ENCODE peak calls at places on chromosomes 5 and 9, in four cellular contexts. K is GM12878, Y is GM12891, G is K562. J is an unnamed sample.

GRCh38 chr5:120552638-120553037 is 88.5 kb downstream of the PRR16 start:
- DNase-seq in Y (no peak), K (no peak), G (no peak), J (no peak)

GRCh38 chr5:5637163-5637562 is 214.7 kb downstream of the ICE1 start:
- DNase-seq in G (no peak), K (no peak), Y (no peak), J (no peak)

GRCh38 chr5:143134900-143135299 is 268.6 kb downstream of the NR3C1 start:
- DNase-seq in G (no peak), K (no peak), Y (no peak), J (no peak)

GRCh38 chr5:40746703-40747102 is 9.1 kb downstream of the TTC33 start:
- DNase-seq in K (no peak), G (no peak), Y (no peak), J (no peak)

GRCh38 chr9:120877276-120878034 is 467 bp upstream of the PHF19 start:
- DNase-seq in G (peak), Y (peak), K (no peak), J (peak)

GRCh38 chr5:68450245-68450852 is 234.8 kb downstream of the PIK3R1 start:
- DNase-seq in Y (no peak), K (no peak), G (no peak), J (no peak)

GRCh38 chr5:40385544-40385943 is 294.2 kb upstream of the PTGER4 start:
- DNase-seq in Y (no peak), K (no peak), G (no peak), J (peak)

GRCh38 chr9:137429974-137430722 is 7.0 kb downstream of the NOXA1 start:
- DNase-seq in G (peak), Y (peak), K (no peak), J (no peak)

GRCh38 chr9:128484686-128485413 is 19.7 kb upstream of the GLE1 start:
- DNase-seq in K (no peak), Y (no peak), G (no peak), J (no peak)

GRCh38 chr9:131585375-131585774 is 40.1 kb downstream of the PRRT1B start:
- DNase-seq in K (no peak), G (no peak), Y (peak), J (peak)

GRCh38 chr5:69086206-69086605 is 7.6 kb upstream of the SLC30A5 start:
- DNase-seq in Y (no peak), G (no peak), K (no peak), J (no peak)

GRCh38 chr5:169591636-169592035 is 8.1 kb downstream of the SPDL1 start:
- DNase-seq in K (no peak), G (no peak), Y (no peak), J (no peak)

GRCh38 chr5:130708744-130709143 is 456.3 kb downstream of the HINT1 start:
- DNase-seq in G (no peak), K (no peak), Y (no peak), J (no peak)

GRCh38 chr5:149860801-149861322 is 83.7 kb downstream of the PDE6A start:
- DNase-seq in Y (peak), G (no peak), K (peak), J (no peak)

GRCh38 chr5:181052526-181052927 is 12.5 kb downstream of the BTNL9 start:
- DNase-seq in K (no peak), G (no peak), Y (no peak), J (no peak)

GRCh38 chr5:145660897-145661650 is 174.1 kb downstream of the PRELID2 start:
- DNase-seq in G (no peak), Y (no peak), K (no peak), J (no peak)

GRCh38 chr9:129177443-129177790 is 644 bp downstream of the IER5L start:
- DNase-seq in G (peak), K (no peak), Y (no peak), J (no peak)

GRCh38 chr5:52861368-52861767 is 73.7 kb downstream of the ITGA1 start:
- DNase-seq in G (no peak), Y (no peak), K (no peak), J (no peak)

GRCh38 chr9:5015934-5016333 is 30.9 kb downstream of the JAK2 start:
- DNase-seq in K (no peak), Y (no peak), G (no peak), J (no peak)

GRCh38 chr9:94014066-94014654 is 59.0 kb upstream of the BARX1 start:
- DNase-seq in Y (no peak), K (no peak), G (peak), J (no peak)

GRCh38 chr5:53590759-53591158 is 30.3 kb downstream of the NDUFS4 start:
- DNase-seq in Y (no peak), K (no peak), G (no peak), J (no peak)

GRCh38 chr5:176619203-176619568 is 9.2 kb upstream of the GPRIN1 start:
- DNase-seq in Y (peak), K (no peak), G (peak), J (no peak)

GRCh38 chr9:87950765-87951488 is 23.4 kb downstream of the CDK20 start:
- DNase-seq in K (no peak), G (peak), Y (no peak), J (no peak)

GRCh38 chr5:145543968-145544367 is 291.2 kb downstream of the PRELID2 start:
- DNase-seq in Y (no peak), K (no peak), G (no peak), J (no peak)

GRCh38 chr5:83750759-83751158 is 30.1 kb upstream of the HAPLN1 start:
- DNase-seq in Y (no peak), G (no peak), K (no peak), J (peak)

GRCh38 chr5:610744-611730 is 1.1 kb upstream of the CEP72 start:
- DNase-seq in G (no peak), K (no peak), Y (no peak), J (no peak)

GRCh38 chr9:33718987-33719386 is 76.4 kb upstream of the PRSS3 start:
- DNase-seq in K (no peak), Y (no peak), G (no peak), J (peak)

GRCh38 chr5:150487199-150488061 is 20.5 kb upstream of the NDST1 start:
- DNase-seq in Y (no peak), K (no peak), G (peak), J (peak)

GRCh38 chr5:180437336-180437735 is 56.8 kb upstream of the CNOT6 start:
- DNase-seq in K (no peak), G (no peak), Y (no peak), J (no peak)

GRCh38 chr9:35313460-35313859 is 151.7 kb downstream of the UNC13B start:
- DNase-seq in Y (no peak), G (no peak), K (no peak), J (no peak)

GRCh38 chr5:157273131-157273556 is 7.2 kb downstream of the CYFIP2 start:
- DNase-seq in G (no peak), K (peak), Y (no peak), J (peak)

GRCh38 chr5:111201705-111202104 is 22.5 kb upstream of the CAMK4 start:
- DNase-seq in G (no peak), K (no peak), Y (no peak), J (no peak)

GRCh38 chr9:10251490-10251889 is 361.3 kb downstream of the PTPRD start:
- DNase-seq in K (no peak), Y (no peak), G (no peak), J (no peak)

GRCh38 chr5:176853151-176853793 is 42.9 kb downstream of the UNC5A start:
- DNase-seq in G (no peak), Y (no peak), K (no peak), J (no peak)

GRCh38 chr9:5587024-5587423 is 41.9 kb upstream of the RIC1 start:
- DNase-seq in K (no peak), G (no peak), Y (no peak), J (no peak)

GRCh38 chr5:156755421-156756087 is 94.5 kb upstream of the PPP1R2B start:
- DNase-seq in Y (no peak), K (no peak), G (no peak), J (no peak)

GRCh38 chr5:112616812-112617547 is 120.7 kb upstream of the APC start:
- DNase-seq in K (no peak), Y (no peak), G (no peak), J (no peak)

GRCh38 chr5:175800656-175801081 is 70.7 kb upstream of the CPLX2 start:
- DNase-seq in K (no peak), Y (no peak), G (no peak), J (no peak)

DNA sequence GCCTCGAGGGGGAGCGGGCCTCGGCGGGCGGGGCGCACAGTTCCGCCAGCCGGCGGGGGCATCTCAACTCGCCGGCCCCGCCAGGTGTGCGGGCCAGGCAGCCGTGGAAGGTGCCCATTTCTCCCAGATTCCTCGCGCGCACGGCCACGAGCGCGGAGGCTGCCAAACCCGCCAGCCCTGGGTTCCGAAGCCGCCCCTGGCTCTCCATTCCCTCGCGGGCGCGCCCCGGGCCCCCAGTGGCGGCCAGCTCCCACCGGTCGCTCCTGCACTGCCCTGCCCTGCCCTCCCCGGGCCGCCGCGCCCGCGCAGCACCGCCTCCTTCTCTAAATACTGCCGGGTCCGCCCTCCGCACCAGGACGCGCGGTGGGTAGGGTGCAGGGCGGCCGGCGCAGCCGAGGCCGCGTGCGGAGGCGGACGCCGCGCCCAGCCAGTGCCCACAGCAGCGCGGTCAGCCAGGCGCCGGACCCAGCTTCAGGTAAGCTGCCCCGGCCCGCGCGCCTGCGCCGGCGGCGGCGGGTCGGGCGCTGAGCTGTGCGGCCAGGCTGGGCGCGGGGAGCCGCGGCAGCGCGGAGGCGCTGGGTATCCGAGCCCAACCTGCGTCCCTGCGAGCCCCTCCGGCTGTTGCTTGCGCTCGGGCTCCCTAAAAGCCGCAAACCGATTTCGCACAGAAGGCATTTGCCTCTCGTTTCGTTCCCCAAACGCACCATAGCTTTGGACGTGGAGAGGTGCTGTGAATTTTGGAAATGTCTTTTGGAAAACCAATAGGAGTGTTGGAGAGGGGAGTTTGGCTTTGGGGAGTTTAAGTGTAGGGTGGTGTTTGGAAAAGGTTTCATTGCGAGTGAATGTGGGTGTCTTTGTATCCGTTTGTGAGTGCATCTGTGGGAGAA is at the start of gene TMEM171:
- DNase-seq in Y (no peak), K (no peak), G (no peak), J (no peak)
- TF ChIP-seq SPI1 in Y (no peak), K (no peak), G (no peak), J (no peak)

DNA sequence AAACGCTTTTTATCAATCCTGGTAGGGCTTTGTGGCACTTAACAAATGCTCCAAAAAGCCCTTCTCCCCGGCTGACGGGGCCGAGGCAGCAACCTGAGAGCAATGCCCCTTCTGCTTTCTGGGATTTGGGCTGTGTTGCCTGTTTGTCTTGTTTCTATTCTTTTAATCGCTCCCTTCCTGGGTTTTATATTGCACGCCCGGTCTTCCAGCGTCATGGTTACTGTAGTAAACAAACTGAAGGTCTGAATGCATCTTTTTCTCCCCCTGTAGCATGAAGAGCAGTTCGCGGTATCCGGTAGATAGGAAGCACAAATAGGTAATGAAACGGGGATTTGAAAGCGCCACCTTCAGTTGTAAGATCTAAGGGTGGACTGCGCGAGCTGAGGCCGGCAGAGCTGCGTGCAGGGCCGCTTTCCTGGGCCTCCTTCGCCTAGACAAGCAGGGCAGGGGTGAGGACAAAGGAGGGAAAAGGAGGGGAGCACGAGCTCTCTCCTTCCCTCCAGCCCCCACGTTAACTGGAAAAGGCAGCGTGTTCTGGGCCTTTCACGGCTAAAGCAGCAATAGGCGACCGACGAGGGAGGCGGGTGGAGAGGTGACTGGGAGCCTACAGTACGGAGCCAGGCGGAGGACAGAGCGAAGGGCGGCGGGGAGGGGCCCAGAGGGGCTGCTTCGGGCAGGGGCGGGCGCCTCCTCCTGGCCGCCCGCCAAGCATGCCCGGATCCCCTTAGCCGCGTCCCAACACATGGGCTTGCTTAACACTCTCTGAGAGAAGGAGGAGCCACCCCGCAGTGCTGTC is 49.3 kb upstream of the ZNF366 start:
- DNase-seq in Y (peak), G (no peak), K (peak), J (peak)
- TF ChIP-seq POLR2AphosphoS5 in Y (no peak), G (no peak), K (no peak), J (no peak)

GRCh38 chr9:126298319-126298801 is 28.3 kb upstream of the MVB12B start:
- DNase-seq in Y (no peak), K (no peak), G (no peak), J (no peak)
- TF ChIP-seq SPI1 in Y (no peak), K (no peak), G (no peak), J (no peak)

GRCh38 chr5:72280655-72281069 is 39.4 kb downstream of the MRPS27 start:
- DNase-seq in K (no peak), G (peak), Y (no peak), J (no peak)

GRCh38 chr5:72281430-72281763 is 38.6 kb downstream of the MRPS27 start:
- DNase-seq in K (no peak), G (no peak), Y (no peak), J (no peak)

GRCh38 chr5:72283358-72283757 is 36.7 kb downstream of the MRPS27 start:
- DNase-seq in K (no peak), Y (no peak), G (no peak), J (no peak)

GRCh38 chr5:72282878-72283277 is 37.2 kb downstream of the MRPS27 start:
- DNase-seq in Y (no peak), K (no peak), G (no peak), J (no peak)

GRCh38 chr5:72281764-72282499 is 38.1 kb downstream of the MRPS27 start:
- DNase-seq in Y (no peak), G (no peak), K (no peak), J (no peak)
- TF ChIP-seq POLR2AphosphoS5 in Y (no peak), G (no peak), K (no peak), J (no peak)